ENCODE peak calls at places on chromosomes 12 and 14, in six cellular contexts. One of them, this sample, is unnamed.

GRCh38 chr12:102480401-102480800 is at the start of gene IGF1:
- DNase-seq in stimulated activated CD4-positive, alpha-beta T cell treated with anti-CD3 and anti-CD28 coated beads, Interleukin-1b, Interleukin-23, amount 100 ng/mL, for 24 hours: no peak
- DNase-seq in CD8-positive, alpha-beta T cell: no peak
- DNase-seq in CD8-positive, alpha-beta memory T cell: no peak
- DNase-seq in kidney tubule cell: peak
- DNase-seq in kidney epithelial cell: no peak
- DNase-seq in this sample: no peak

GRCh38 chr14:74975059-74975810 is 19.8 kb upstream of the PGF start:
- DNase-seq in stimulated activated CD4-positive, alpha-beta T cell treated with anti-CD3 and anti-CD28 coated beads, Interleukin-1b, Interleukin-23, amount 100 ng/mL, for 24 hours: no peak
- DNase-seq in CD8-positive, alpha-beta T cell: no peak
- DNase-seq in CD8-positive, alpha-beta memory T cell: no peak
- DNase-seq in kidney tubule cell: no peak
- DNase-seq in kidney epithelial cell: no peak
- DNase-seq in this sample: no peak

GRCh38 chr14:35438910-35439713 is 34.6 kb upstream of the NFKBIA start:
- DNase-seq in stimulated activated CD4-positive, alpha-beta T cell treated with anti-CD3 and anti-CD28 coated beads, Interleukin-1b, Interleukin-23, amount 100 ng/mL, for 24 hours: no peak
- DNase-seq in CD8-positive, alpha-beta T cell: no peak
- DNase-seq in CD8-positive, alpha-beta memory T cell: no peak
- DNase-seq in kidney tubule cell: peak
- DNase-seq in kidney epithelial cell: no peak
- DNase-seq in this sample: no peak

GRCh38 chr12:42485823-42486222 is 103.7 kb downstream of the PRICKLE1 start:
- DNase-seq in stimulated activated CD4-positive, alpha-beta T cell treated with anti-CD3 and anti-CD28 coated beads, Interleukin-1b, Interleukin-23, amount 100 ng/mL, for 24 hours: no peak
- DNase-seq in CD8-positive, alpha-beta T cell: no peak
- DNase-seq in CD8-positive, alpha-beta memory T cell: no peak
- DNase-seq in kidney tubule cell: no peak
- DNase-seq in kidney epithelial cell: no peak
- DNase-seq in this sample: no peak

GRCh38 chr12:6266431-6267006 is 44.0 kb upstream of the PLEKHG6 start:
- DNase-seq in stimulated activated CD4-positive, alpha-beta T cell treated with anti-CD3 and anti-CD28 coated beads, Interleukin-1b, Interleukin-23, amount 100 ng/mL, for 24 hours: no peak
- DNase-seq in CD8-positive, alpha-beta T cell: no peak
- DNase-seq in CD8-positive, alpha-beta memory T cell: no peak
- DNase-seq in kidney tubule cell: peak
- DNase-seq in kidney epithelial cell: no peak
- DNase-seq in this sample: no peak

GRCh38 chr12:110661337-110661972 is 27.5 kb downstream of the HVCN1 start:
- DNase-seq in stimulated activated CD4-positive, alpha-beta T cell treated with anti-CD3 and anti-CD28 coated beads, Interleukin-1b, Interleukin-23, amount 100 ng/mL, for 24 hours: peak
- DNase-seq in CD8-positive, alpha-beta T cell: peak
- DNase-seq in CD8-positive, alpha-beta memory T cell: peak
- DNase-seq in kidney tubule cell: no peak
- DNase-seq in kidney epithelial cell: no peak
- DNase-seq in this sample: peak

GRCh38 chr12:2027379-2027778 is 23.1 kb upstream of the DCP1B start:
- DNase-seq in stimulated activated CD4-positive, alpha-beta T cell treated with anti-CD3 and anti-CD28 coated beads, Interleukin-1b, Interleukin-23, amount 100 ng/mL, for 24 hours: no peak
- DNase-seq in CD8-positive, alpha-beta T cell: no peak
- DNase-seq in CD8-positive, alpha-beta memory T cell: no peak
- DNase-seq in kidney tubule cell: no peak
- DNase-seq in kidney epithelial cell: no peak
- DNase-seq in this sample: no peak

GRCh38 chr12:32178341-32179010 is 71.8 kb downstream of the BICD1 start:
- DNase-seq in stimulated activated CD4-positive, alpha-beta T cell treated with anti-CD3 and anti-CD28 coated beads, Interleukin-1b, Interleukin-23, amount 100 ng/mL, for 24 hours: no peak
- DNase-seq in CD8-positive, alpha-beta T cell: no peak
- DNase-seq in CD8-positive, alpha-beta memory T cell: no peak
- DNase-seq in kidney tubule cell: no peak
- DNase-seq in kidney epithelial cell: no peak
- DNase-seq in this sample: no peak

GRCh38 chr14:72443991-72444431 is 449.9 kb downstream of the DPF3 start:
- DNase-seq in stimulated activated CD4-positive, alpha-beta T cell treated with anti-CD3 and anti-CD28 coated beads, Interleukin-1b, Interleukin-23, amount 100 ng/mL, for 24 hours: no peak
- DNase-seq in CD8-positive, alpha-beta T cell: no peak
- DNase-seq in CD8-positive, alpha-beta memory T cell: no peak
- DNase-seq in kidney tubule cell: no peak
- DNase-seq in kidney epithelial cell: no peak
- DNase-seq in this sample: no peak

GRCh38 chr12:65330341-65330740 is 51.9 kb downstream of the MSRB3 start:
- DNase-seq in stimulated activated CD4-positive, alpha-beta T cell treated with anti-CD3 and anti-CD28 coated beads, Interleukin-1b, Interleukin-23, amount 100 ng/mL, for 24 hours: no peak
- DNase-seq in CD8-positive, alpha-beta T cell: no peak
- DNase-seq in CD8-positive, alpha-beta memory T cell: no peak
- DNase-seq in kidney tubule cell: no peak
- DNase-seq in kidney epithelial cell: no peak
- DNase-seq in this sample: no peak

GRCh38 chr14:27077181-27077738 is 479.4 kb upstream of the NOVA1 start:
- DNase-seq in stimulated activated CD4-positive, alpha-beta T cell treated with anti-CD3 and anti-CD28 coated beads, Interleukin-1b, Interleukin-23, amount 100 ng/mL, for 24 hours: no peak
- DNase-seq in CD8-positive, alpha-beta T cell: no peak
- DNase-seq in CD8-positive, alpha-beta memory T cell: no peak
- DNase-seq in kidney tubule cell: peak
- DNase-seq in kidney epithelial cell: no peak
- DNase-seq in this sample: no peak

GRCh38 chr14:38357557-38357956 is 101.7 kb upstream of the CLEC14A start:
- DNase-seq in stimulated activated CD4-positive, alpha-beta T cell treated with anti-CD3 and anti-CD28 coated beads, Interleukin-1b, Interleukin-23, amount 100 ng/mL, for 24 hours: no peak
- DNase-seq in CD8-positive, alpha-beta T cell: no peak
- DNase-seq in CD8-positive, alpha-beta memory T cell: no peak
- DNase-seq in kidney tubule cell: no peak
- DNase-seq in kidney epithelial cell: peak
- DNase-seq in this sample: no peak

GRCh38 chr12:122880668-122881067 is 15.3 kb downstream of the VPS37B start:
- DNase-seq in stimulated activated CD4-positive, alpha-beta T cell treated with anti-CD3 and anti-CD28 coated beads, Interleukin-1b, Interleukin-23, amount 100 ng/mL, for 24 hours: no peak
- DNase-seq in CD8-positive, alpha-beta T cell: no peak
- DNase-seq in CD8-positive, alpha-beta memory T cell: no peak
- DNase-seq in kidney tubule cell: no peak
- DNase-seq in kidney epithelial cell: peak
- DNase-seq in this sample: no peak

GRCh38 chr12:11927311-11927935 is 143.3 kb upstream of the BCL2L14 start:
- DNase-seq in stimulated activated CD4-positive, alpha-beta T cell treated with anti-CD3 and anti-CD28 coated beads, Interleukin-1b, Interleukin-23, amount 100 ng/mL, for 24 hours: no peak
- DNase-seq in CD8-positive, alpha-beta T cell: no peak
- DNase-seq in CD8-positive, alpha-beta memory T cell: no peak
- DNase-seq in kidney tubule cell: no peak
- DNase-seq in kidney epithelial cell: no peak
- DNase-seq in this sample: no peak

GRCh38 chr12:112482734-112483133 is 64.0 kb downstream of the PTPN11 start:
- DNase-seq in stimulated activated CD4-positive, alpha-beta T cell treated with anti-CD3 and anti-CD28 coated beads, Interleukin-1b, Interleukin-23, amount 100 ng/mL, for 24 hours: no peak
- DNase-seq in CD8-positive, alpha-beta T cell: no peak
- DNase-seq in CD8-positive, alpha-beta memory T cell: no peak
- DNase-seq in kidney tubule cell: no peak
- DNase-seq in kidney epithelial cell: no peak
- DNase-seq in this sample: no peak

GRCh38 chr14:33150662-33151061 is 212.0 kb downstream of the NPAS3 start:
- DNase-seq in stimulated activated CD4-positive, alpha-beta T cell treated with anti-CD3 and anti-CD28 coated beads, Interleukin-1b, Interleukin-23, amount 100 ng/mL, for 24 hours: no peak
- DNase-seq in CD8-positive, alpha-beta T cell: no peak
- DNase-seq in CD8-positive, alpha-beta memory T cell: no peak
- DNase-seq in kidney tubule cell: no peak
- DNase-seq in kidney epithelial cell: no peak
- DNase-seq in this sample: no peak

GRCh38 chr12:54337854-54338650 is 13.1 kb downstream of the COPZ1 start:
- DNase-seq in stimulated activated CD4-positive, alpha-beta T cell treated with anti-CD3 and anti-CD28 coated beads, Interleukin-1b, Interleukin-23, amount 100 ng/mL, for 24 hours: no peak
- DNase-seq in CD8-positive, alpha-beta T cell: no peak
- DNase-seq in CD8-positive, alpha-beta memory T cell: no peak
- DNase-seq in kidney tubule cell: no peak
- DNase-seq in kidney epithelial cell: no peak
- DNase-seq in this sample: no peak

GRCh38 chr14:52076334-52076733 is 7.5 kb upstream of the NID2 start:
- DNase-seq in stimulated activated CD4-positive, alpha-beta T cell treated with anti-CD3 and anti-CD28 coated beads, Interleukin-1b, Interleukin-23, amount 100 ng/mL, for 24 hours: no peak
- DNase-seq in CD8-positive, alpha-beta T cell: no peak
- DNase-seq in CD8-positive, alpha-beta memory T cell: no peak
- DNase-seq in kidney tubule cell: peak
- DNase-seq in kidney epithelial cell: no peak
- DNase-seq in this sample: no peak

GRCh38 chr12:113276306-113276705 is 55.0 kb downstream of the TPCN1 start:
- DNase-seq in stimulated activated CD4-positive, alpha-beta T cell treated with anti-CD3 and anti-CD28 coated beads, Interleukin-1b, Interleukin-23, amount 100 ng/mL, for 24 hours: no peak
- DNase-seq in CD8-positive, alpha-beta T cell: no peak
- DNase-seq in CD8-positive, alpha-beta memory T cell: no peak
- DNase-seq in kidney tubule cell: no peak
- DNase-seq in kidney epithelial cell: no peak
- DNase-seq in this sample: no peak

GRCh38 chr14:100891501-100892445 is 11.7 kb downstream of the RTL1 start:
- DNase-seq in stimulated activated CD4-positive, alpha-beta T cell treated with anti-CD3 and anti-CD28 coated beads, Interleukin-1b, Interleukin-23, amount 100 ng/mL, for 24 hours: no peak
- DNase-seq in CD8-positive, alpha-beta T cell: no peak
- DNase-seq in CD8-positive, alpha-beta memory T cell: no peak
- DNase-seq in kidney tubule cell: no peak
- DNase-seq in kidney epithelial cell: no peak
- DNase-seq in this sample: no peak

GRCh38 chr12:107258780-107259179 is 165.4 kb upstream of the CRY1 start:
- DNase-seq in stimulated activated CD4-positive, alpha-beta T cell treated with anti-CD3 and anti-CD28 coated beads, Interleukin-1b, Interleukin-23, amount 100 ng/mL, for 24 hours: no peak
- DNase-seq in CD8-positive, alpha-beta T cell: no peak
- DNase-seq in CD8-positive, alpha-beta memory T cell: no peak
- DNase-seq in kidney tubule cell: no peak
- DNase-seq in kidney epithelial cell: no peak
- DNase-seq in this sample: no peak

GRCh38 chr12:49903700-49904423 is at the start of gene FAIM2:
- DNase-seq in stimulated activated CD4-positive, alpha-beta T cell treated with anti-CD3 and anti-CD28 coated beads, Interleukin-1b, Interleukin-23, amount 100 ng/mL, for 24 hours: peak
- DNase-seq in CD8-positive, alpha-beta T cell: peak
- DNase-seq in CD8-positive, alpha-beta memory T cell: no peak
- DNase-seq in kidney tubule cell: no peak
- DNase-seq in kidney epithelial cell: no peak
- DNase-seq in this sample: no peak

GRCh38 chr12:106071686-106072085 is 67.1 kb downstream of the NUAK1 start:
- DNase-seq in stimulated activated CD4-positive, alpha-beta T cell treated with anti-CD3 and anti-CD28 coated beads, Interleukin-1b, Interleukin-23, amount 100 ng/mL, for 24 hours: no peak
- DNase-seq in CD8-positive, alpha-beta T cell: no peak
- DNase-seq in CD8-positive, alpha-beta memory T cell: no peak
- DNase-seq in kidney tubule cell: no peak
- DNase-seq in kidney epithelial cell: no peak
- DNase-seq in this sample: no peak

GRCh38 chr12:51342416-51342815 is 4.1 kb downstream of the CELA1 start:
- DNase-seq in stimulated activated CD4-positive, alpha-beta T cell treated with anti-CD3 and anti-CD28 coated beads, Interleukin-1b, Interleukin-23, amount 100 ng/mL, for 24 hours: no peak
- DNase-seq in CD8-positive, alpha-beta T cell: no peak
- DNase-seq in CD8-positive, alpha-beta memory T cell: no peak
- DNase-seq in kidney tubule cell: no peak
- DNase-seq in kidney epithelial cell: no peak
- DNase-seq in this sample: no peak

GRCh38 chr14:64707661-64708060 is 3.4 kb downstream of the PLEKHG3 start:
- DNase-seq in stimulated activated CD4-positive, alpha-beta T cell treated with anti-CD3 and anti-CD28 coated beads, Interleukin-1b, Interleukin-23, amount 100 ng/mL, for 24 hours: no peak
- DNase-seq in CD8-positive, alpha-beta T cell: no peak
- DNase-seq in CD8-positive, alpha-beta memory T cell: no peak
- DNase-seq in kidney tubule cell: peak
- DNase-seq in kidney epithelial cell: peak
- DNase-seq in this sample: no peak

GRCh38 chr12:62787023-62787422 is 147.9 kb downstream of the PPM1H start:
- DNase-seq in stimulated activated CD4-positive, alpha-beta T cell treated with anti-CD3 and anti-CD28 coated beads, Interleukin-1b, Interleukin-23, amount 100 ng/mL, for 24 hours: no peak
- DNase-seq in CD8-positive, alpha-beta T cell: no peak
- DNase-seq in CD8-positive, alpha-beta memory T cell: no peak
- DNase-seq in kidney tubule cell: no peak
- DNase-seq in kidney epithelial cell: no peak
- DNase-seq in this sample: no peak

GRCh38 chr12:123142948-123143752 is 7.7 kb downstream of the PITPNM2 start:
- DNase-seq in stimulated activated CD4-positive, alpha-beta T cell treated with anti-CD3 and anti-CD28 coated beads, Interleukin-1b, Interleukin-23, amount 100 ng/mL, for 24 hours: no peak
- DNase-seq in CD8-positive, alpha-beta T cell: no peak
- DNase-seq in CD8-positive, alpha-beta memory T cell: no peak
- DNase-seq in kidney tubule cell: peak
- DNase-seq in kidney epithelial cell: no peak
- DNase-seq in this sample: no peak

GRCh38 chr14:53367631-53368030 is 214.5 kb upstream of the DDHD1 start:
- DNase-seq in stimulated activated CD4-positive, alpha-beta T cell treated with anti-CD3 and anti-CD28 coated beads, Interleukin-1b, Interleukin-23, amount 100 ng/mL, for 24 hours: no peak
- DNase-seq in CD8-positive, alpha-beta T cell: no peak
- DNase-seq in CD8-positive, alpha-beta memory T cell: no peak
- DNase-seq in kidney tubule cell: no peak
- DNase-seq in kidney epithelial cell: no peak
- DNase-seq in this sample: no peak

GRCh38 chr14:70188292-70188607 is 501 bp downstream of the SLC8A3 start:
- DNase-seq in stimulated activated CD4-positive, alpha-beta T cell treated with anti-CD3 and anti-CD28 coated beads, Interleukin-1b, Interleukin-23, amount 100 ng/mL, for 24 hours: no peak
- DNase-seq in CD8-positive, alpha-beta T cell: no peak
- DNase-seq in CD8-positive, alpha-beta memory T cell: no peak
- DNase-seq in kidney tubule cell: peak
- DNase-seq in kidney epithelial cell: no peak
- DNase-seq in this sample: peak

GRCh38 chr14:50831704-50832130 is 755 bp upstream of the NIN start:
- DNase-seq in stimulated activated CD4-positive, alpha-beta T cell treated with anti-CD3 and anti-CD28 coated beads, Interleukin-1b, Interleukin-23, amount 100 ng/mL, for 24 hours: no peak
- DNase-seq in CD8-positive, alpha-beta T cell: no peak
- DNase-seq in CD8-positive, alpha-beta memory T cell: no peak
- DNase-seq in kidney tubule cell: no peak
- DNase-seq in kidney epithelial cell: no peak
- DNase-seq in this sample: no peak

GRCh38 chr14:88987516-88987915 is 163.1 kb downstream of the TTC8 start:
- DNase-seq in stimulated activated CD4-positive, alpha-beta T cell treated with anti-CD3 and anti-CD28 coated beads, Interleukin-1b, Interleukin-23, amount 100 ng/mL, for 24 hours: no peak
- DNase-seq in CD8-positive, alpha-beta T cell: no peak
- DNase-seq in CD8-positive, alpha-beta memory T cell: no peak
- DNase-seq in kidney tubule cell: peak
- DNase-seq in kidney epithelial cell: no peak
- DNase-seq in this sample: no peak

GRCh38 chr12:71942259-71942658 is 3.6 kb downstream of the TPH2 start:
- DNase-seq in stimulated activated CD4-positive, alpha-beta T cell treated with anti-CD3 and anti-CD28 coated beads, Interleukin-1b, Interleukin-23, amount 100 ng/mL, for 24 hours: no peak
- DNase-seq in CD8-positive, alpha-beta T cell: no peak
- DNase-seq in CD8-positive, alpha-beta memory T cell: no peak
- DNase-seq in kidney tubule cell: no peak
- DNase-seq in kidney epithelial cell: no peak
- DNase-seq in this sample: no peak

GRCh38 chr12:97276198-97276580 is 186.4 kb upstream of the RMST start:
- DNase-seq in stimulated activated CD4-positive, alpha-beta T cell treated with anti-CD3 and anti-CD28 coated beads, Interleukin-1b, Interleukin-23, amount 100 ng/mL, for 24 hours: no peak
- DNase-seq in CD8-positive, alpha-beta T cell: no peak
- DNase-seq in CD8-positive, alpha-beta memory T cell: no peak
- DNase-seq in kidney tubule cell: peak
- DNase-seq in kidney epithelial cell: no peak
- DNase-seq in this sample: no peak

GRCh38 chr12:18837025-18837424 is 99.1 kb downstream of the CAPZA3 start:
- DNase-seq in stimulated activated CD4-positive, alpha-beta T cell treated with anti-CD3 and anti-CD28 coated beads, Interleukin-1b, Interleukin-23, amount 100 ng/mL, for 24 hours: no peak
- DNase-seq in CD8-positive, alpha-beta T cell: no peak
- DNase-seq in CD8-positive, alpha-beta memory T cell: no peak
- DNase-seq in kidney tubule cell: no peak
- DNase-seq in kidney epithelial cell: no peak
- DNase-seq in this sample: no peak

GRCh38 chr14:76772300-76773187 is 11.3 kb downstream of the VASH1 start:
- DNase-seq in stimulated activated CD4-positive, alpha-beta T cell treated with anti-CD3 and anti-CD28 coated beads, Interleukin-1b, Interleukin-23, amount 100 ng/mL, for 24 hours: no peak
- DNase-seq in CD8-positive, alpha-beta T cell: no peak
- DNase-seq in CD8-positive, alpha-beta memory T cell: no peak
- DNase-seq in kidney tubule cell: no peak
- DNase-seq in kidney epithelial cell: no peak
- DNase-seq in this sample: no peak